ENCODE peak calls at places on chromosome 19, in seven cellular contexts. P is H1, S is K562, X is GM12878, I is endothelial cell of umbilical vein, O is HepG2, B is SK-N-SH. L is an unnamed sample.

GRCh38 chr19:372306-372890 is 27.8 kb upstream of the MIER2 start:
- DNase-seq in P (no peak), S (no peak), X (no peak), I (peak), O (no peak), B (peak), L (no peak)

GRCh38 chr19:57712222-57712621 is 3.2 kb upstream of the ZNF154 start:
- DNase-seq in P (no peak), S (peak), X (no peak), I (no peak), O (no peak), B (no peak), L (no peak)

GRCh38 chr19:51226068-51226467 is 1.2 kb downstream of the CD33 start:
- DNase-seq in P (no peak), S (no peak), X (no peak), I (no peak), O (no peak), B (no peak), L (no peak)

GRCh38 chr19:23345838-23346237 is 49.4 kb downstream of the ZNF91 start:
- DNase-seq in P (peak), S (peak), X (no peak), I (no peak), O (no peak), B (no peak), L (no peak)

GRCh38 chr19:29324717-29325116 is 111.8 kb upstream of the UQCRFS1 start:
- DNase-seq in P (no peak), S (no peak), X (no peak), I (no peak), O (no peak), B (no peak), L (no peak)

GRCh38 chr19:53394522-53394973 is 401 bp upstream of the ZNF765 start:
- DNase-seq in P (no peak), S (peak), X (peak), I (no peak), O (peak), B (peak), L (no peak)

GRCh38 chr19:14519860-14520407 is 1.7 kb upstream of the DNAJB1 start:
- DNase-seq in P (no peak), S (no peak), X (no peak), I (peak), O (peak), B (no peak), L (no peak)

GRCh38 chr19:10115392-10116084 is 4.0 kb downstream of the P2RY11 start:
- DNase-seq in P (no peak), S (no peak), X (no peak), I (no peak), O (no peak), B (peak), L (no peak)

GRCh38 chr19:30525383-30525782 is 153.2 kb downstream of the ZNF536 start:
- DNase-seq in P (no peak), S (no peak), X (no peak), I (no peak), O (no peak), B (no peak), L (no peak)

GRCh38 chr19:19147344-19147743 is 9.1 kb upstream of the TMEM161A start:
- DNase-seq in P (no peak), S (no peak), X (no peak), I (no peak), O (no peak), B (no peak), L (no peak)

GRCh38 chr19:11465605-11466004 is 15.2 kb downstream of the ELAVL3 start:
- DNase-seq in P (no peak), S (no peak), X (no peak), I (no peak), O (no peak), B (no peak), L (no peak)
- H3K27ac ChIP-seq in P (no peak), S (no peak), X (no peak), I (no peak), O (no peak), B (no peak), L (no peak)

GRCh38 chr19:54518844-54519243 is 16.2 kb downstream of the LAIR2 start:
- DNase-seq in P (no peak), S (peak), X (peak), I (peak), O (peak), B (no peak), L (no peak)

GRCh38 chr19:54517483-54517882 is 14.9 kb downstream of the LAIR2 start:
- DNase-seq in P (no peak), S (peak), X (no peak), I (peak), O (peak), B (no peak), L (peak)

DNA sequence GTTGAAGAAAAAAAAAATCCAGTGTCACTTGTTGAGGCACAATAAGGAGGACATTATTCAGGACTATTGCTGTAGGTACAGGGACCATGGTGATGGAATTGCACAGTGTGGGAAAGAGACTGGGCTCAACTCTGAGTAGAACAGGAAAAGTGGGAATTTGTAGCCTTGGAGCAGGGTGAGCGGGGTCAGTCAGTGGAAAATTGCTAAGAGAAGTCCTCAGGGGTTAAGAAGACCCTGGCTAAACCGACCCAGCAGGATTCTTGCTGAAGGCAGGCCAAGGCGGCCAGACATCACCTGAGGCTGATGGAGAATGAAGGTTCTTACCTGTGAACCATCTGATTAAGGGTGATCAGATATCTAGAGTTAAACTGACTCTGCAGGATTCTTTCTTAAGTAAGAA is 12.5 kb downstream of the LAIR2 start:
- DNase-seq in P (no peak), S (no peak), X (no peak), I (no peak), O (no peak), B (no peak), L (no peak)
- TF ChIP-seq POLR2AphosphoS5 in P (no peak), S (no peak), X (no peak), I (no peak), O (no peak), B (no peak), L (no peak)

DNA sequence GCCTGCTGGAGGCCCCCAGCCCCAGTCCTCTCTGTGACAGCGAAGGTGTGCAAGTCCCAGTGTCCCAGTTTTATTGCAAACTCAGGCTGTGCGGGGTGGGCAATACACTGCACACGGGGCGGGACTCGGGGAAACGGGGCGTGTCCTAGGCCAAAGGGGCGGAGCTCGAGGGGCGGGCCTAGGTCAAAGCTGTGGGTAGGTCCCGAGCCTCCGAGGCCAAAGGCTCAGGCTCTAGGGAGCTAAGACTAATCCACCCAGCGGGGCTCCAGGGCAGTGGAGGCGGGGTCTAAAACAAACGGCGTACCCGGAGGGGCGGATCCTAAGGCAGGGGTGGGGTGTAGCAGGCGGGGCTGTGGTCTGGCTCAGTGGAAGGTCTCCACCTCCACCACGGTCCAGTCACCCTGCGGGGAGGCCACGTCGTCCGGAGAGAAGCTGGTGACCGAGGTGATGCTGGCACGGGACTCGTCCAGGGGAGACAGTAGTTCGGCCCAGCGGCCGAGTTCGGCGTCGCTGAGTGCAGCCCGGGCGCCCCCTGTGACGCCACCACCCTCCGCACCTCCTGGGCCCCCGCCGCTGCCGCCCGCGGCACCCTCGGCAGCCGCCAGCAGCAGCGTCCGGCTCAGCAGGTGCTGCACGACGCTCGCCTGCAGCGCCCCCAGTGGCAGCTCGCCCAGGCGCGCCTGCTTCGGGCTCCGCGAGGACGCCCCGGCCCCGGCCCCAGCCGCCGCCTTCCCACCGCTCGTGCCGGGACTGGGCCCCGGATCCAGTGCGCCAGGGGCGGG is 5.3 kb downstream of the PRR36 start:
- DNase-seq in P (peak), S (peak), X (peak), I (peak), O (peak), B (peak), L (no peak)
- H3K9ac ChIP-seq in P (no peak), S (peak), X (no peak), I (no peak), O (peak), B (no peak), L (no peak)

DNA sequence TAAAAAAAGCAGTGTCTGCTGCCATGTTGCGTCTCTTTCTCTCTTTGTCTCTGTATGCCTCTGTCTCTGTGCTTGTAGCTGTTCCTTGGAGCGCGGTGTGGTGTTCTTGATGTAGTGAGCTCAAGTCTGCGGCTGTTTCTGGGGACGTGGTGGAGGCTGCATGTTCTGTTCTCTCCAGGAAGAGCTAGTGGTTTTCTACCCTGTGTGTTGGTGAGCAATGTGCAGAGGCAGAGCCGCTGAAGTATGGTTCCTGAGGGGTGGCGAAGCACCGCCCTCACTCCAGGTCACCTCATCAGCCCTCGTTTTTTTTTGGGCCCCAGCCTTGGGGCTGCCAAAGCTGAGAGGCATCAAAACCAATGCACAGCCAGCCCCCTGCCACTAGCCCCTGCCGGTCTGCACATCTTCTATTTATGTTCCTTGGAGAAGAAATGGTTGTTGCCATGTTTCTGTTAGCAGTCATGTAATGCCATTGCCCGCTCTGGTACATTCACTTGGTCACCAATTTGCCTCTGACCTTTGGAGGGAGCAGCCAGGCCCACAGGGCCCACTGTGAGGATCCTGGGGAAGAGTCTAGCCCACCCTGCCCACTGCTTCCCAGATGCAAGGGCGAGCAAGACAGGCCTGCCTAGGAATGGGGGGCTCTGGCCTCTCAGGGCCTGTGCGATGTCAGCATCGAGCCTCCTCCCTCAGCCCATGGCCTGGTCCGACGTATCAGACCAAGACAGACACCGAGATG is 7.2 kb downstream of the HNRNPL start:
- DNase-seq in P (no peak), S (no peak), X (no peak), I (no peak), O (no peak), B (no peak), L (no peak)
- H3K27ac ChIP-seq in P (no peak), S (peak), X (no peak), I (no peak), O (no peak), B (no peak), L (no peak)

GRCh38 chr19:2226051-2226839 is 9.9 kb downstream of the PLEKHJ1 start:
- DNase-seq in P (no peak), S (no peak), X (no peak), I (no peak), O (no peak), B (no peak), L (no peak)
- TF ChIP-seq POLR2AphosphoS5 in P (no peak), S (no peak), X (no peak), I (no peak), O (no peak), B (no peak), L (no peak)

GRCh38 chr19:17775991-17776803 is 18.7 kb upstream of the B3GNT3 start:
- DNase-seq in P (no peak), S (no peak), X (peak), I (no peak), O (no peak), B (no peak), L (no peak)

GRCh38 chr19:17780781-17781180 is 14.2 kb upstream of the B3GNT3 start:
- DNase-seq in P (no peak), S (no peak), X (no peak), I (no peak), O (no peak), B (no peak), L (no peak)

GRCh38 chr19:17777840-17778620 is 16.9 kb upstream of the B3GNT3 start:
- DNase-seq in P (peak), S (peak), X (no peak), I (peak), O (peak), B (peak), L (no peak)

GRCh38 chr19:17779281-17779930 is 15.5 kb upstream of the B3GNT3 start:
- DNase-seq in P (peak), S (peak), X (no peak), I (no peak), O (no peak), B (peak), L (no peak)

DNA sequence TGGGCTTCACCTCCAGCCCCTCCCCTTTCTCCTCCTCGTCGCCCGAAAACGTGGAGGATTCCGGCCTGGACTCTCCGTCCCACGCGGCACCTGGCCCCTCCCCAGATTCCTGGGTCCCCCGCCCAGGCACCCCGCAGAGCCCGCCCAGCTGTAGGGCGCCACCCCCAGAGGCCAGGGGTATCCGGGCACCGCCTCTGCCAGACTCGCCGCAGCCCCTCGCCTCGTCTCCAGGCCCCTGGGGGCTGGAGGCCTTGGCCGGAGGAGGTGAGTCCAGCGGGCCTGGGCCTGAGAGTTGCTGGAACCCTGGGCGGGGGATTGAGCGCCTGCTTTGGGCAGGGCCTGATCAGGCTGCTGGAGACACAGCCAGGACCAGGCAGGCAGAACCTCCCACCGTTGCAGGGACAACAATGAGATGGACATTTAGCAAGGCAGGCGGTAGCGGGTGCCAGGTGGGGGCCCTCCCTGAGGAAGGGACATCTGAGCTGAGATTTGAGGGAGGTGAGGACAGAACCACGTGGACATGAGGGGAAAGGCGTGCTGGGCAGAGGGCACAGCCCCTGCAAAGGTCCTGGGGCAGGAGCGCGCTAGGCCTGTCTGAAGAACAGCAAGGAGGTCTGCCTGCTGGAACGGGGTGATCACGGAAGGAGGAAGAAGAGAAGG is 16.2 kb upstream of the B3GNT3 start:
- DNase-seq in P (no peak), S (peak), X (no peak), I (no peak), O (no peak), B (no peak), L (no peak)
- H3K9ac ChIP-seq in P (no peak), S (peak), X (no peak), I (no peak), O (no peak), B (no peak), L (no peak)

DNA sequence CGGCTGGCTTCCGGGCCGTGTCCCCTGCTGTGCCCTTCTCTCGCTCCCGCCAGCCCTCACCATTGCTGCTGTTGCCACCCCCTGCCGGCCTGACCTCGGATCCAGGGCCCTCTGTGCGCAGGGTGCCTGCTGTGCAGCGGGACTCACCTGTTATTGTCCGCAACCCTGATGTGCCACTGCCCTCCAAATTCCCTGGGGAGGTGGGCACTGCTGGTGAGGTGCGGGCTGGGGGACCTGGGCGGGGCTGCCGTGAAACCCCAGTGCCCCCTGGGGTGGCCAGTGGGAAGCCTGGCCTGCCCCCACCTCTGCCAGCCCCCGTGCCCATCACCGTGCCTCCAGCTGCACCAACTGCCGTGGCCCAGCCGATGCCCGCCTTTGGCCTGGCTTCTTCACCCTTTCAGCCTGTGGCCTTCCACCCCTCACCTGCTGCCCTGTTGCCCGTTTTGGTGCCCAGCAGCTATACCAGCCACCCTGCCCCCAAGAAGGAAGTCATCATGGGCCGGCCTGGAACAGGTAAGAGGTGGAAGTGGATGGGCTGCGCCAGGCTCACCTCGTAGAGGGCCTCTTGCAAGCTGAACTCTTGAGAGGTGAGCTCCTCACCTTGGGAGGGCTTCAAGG is 5.1 kb downstream of the CIC start:
- DNase-seq in P (no peak), S (no peak), X (no peak), I (no peak), O (no peak), B (no peak), L (no peak)
- H3K27ac ChIP-seq in P (no peak), S (no peak), X (no peak), I (no peak), O (no peak), B (no peak), L (peak)

DNA sequence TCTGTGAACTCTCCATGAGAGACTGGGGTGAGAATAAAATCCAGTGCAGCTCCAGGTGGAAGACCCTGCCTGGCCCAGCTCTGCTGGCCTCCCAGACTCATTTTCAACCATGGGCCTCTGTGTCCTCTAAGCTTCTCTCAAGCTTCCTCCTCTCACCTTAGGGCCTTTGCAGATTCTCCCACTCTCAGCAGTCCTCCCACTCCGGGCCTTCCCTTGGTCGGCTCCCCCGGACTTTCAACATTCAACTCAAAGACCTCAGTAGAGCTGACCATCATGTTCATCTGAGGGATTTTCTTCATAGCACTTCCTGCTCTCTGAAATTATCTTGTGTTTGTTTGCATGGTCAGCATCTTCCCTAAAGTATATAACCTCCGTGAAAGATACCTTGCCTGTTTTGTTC is 370.5 kb upstream of the ZNF507 start:
- DNase-seq in P (no peak), S (no peak), X (no peak), I (no peak), O (no peak), B (no peak), L (no peak)
- TF ChIP-seq POLR2AphosphoS5 in P (no peak), S (no peak), X (no peak), I (no peak), O (no peak), B (no peak), L (no peak)

DNA sequence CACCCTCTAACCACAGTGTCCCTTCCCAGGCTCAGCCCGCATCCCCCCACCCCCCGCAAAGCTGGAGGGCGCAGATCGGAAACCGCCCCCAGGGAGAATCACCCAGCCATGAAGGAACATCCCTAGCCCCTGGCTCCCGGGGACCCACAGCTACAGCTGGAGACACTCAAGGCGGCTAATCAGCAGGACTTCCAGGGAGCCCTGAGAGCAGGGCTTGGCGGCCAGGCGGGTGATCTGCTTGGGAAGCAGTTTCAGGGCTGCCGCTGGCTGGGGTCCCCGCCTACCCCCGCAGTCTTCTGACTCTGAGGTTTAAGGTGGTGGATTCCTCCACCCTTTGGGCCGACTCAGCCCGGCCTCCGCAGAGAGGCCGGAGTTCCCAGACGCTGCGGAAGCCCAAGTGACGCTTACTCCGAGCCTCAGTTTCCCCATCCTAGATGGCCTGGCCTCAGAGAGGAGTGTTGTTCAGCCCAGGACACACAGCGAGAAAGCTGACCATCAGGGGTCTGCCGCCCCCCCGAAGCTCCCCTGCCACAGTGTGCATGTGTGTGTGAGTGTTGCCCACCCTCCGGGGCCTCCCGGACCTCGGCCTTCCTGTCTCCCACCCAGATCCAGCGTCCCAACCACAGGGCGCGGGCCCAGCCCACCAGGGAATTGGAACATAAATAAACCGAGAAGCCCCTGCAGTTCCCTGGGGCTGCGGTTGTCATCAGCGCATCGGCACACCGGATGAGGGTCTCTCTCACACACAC is 9.8 kb downstream of the FUT6 start:
- DNase-seq in P (no peak), S (no peak), X (no peak), I (no peak), O (no peak), B (no peak), L (no peak)
- H3K9ac ChIP-seq in P (no peak), S (peak), X (no peak), I (no peak), O (peak), B (no peak), L (no peak)

DNA sequence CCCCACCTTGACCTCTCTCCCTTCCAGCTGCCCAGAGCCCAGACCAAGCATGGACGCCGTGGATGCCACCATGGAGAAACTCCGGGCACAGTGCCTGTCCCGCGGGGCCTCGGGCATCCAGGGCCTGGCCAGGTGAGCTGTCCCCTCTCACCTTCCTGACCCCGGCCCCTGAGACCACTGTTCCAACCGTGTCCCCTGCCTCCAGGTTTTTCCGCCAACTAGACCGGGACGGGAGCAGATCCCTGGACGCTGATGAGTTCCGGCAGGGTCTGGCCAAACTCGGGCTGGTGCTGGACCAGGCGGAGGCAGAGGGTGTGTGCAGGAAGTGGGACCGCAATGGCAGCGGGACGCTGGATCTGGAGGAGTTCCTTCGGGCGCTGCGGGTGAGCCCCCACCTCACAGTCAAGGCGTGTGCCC is 312 bp downstream of the CAPS start:
- DNase-seq in P (no peak), S (no peak), X (no peak), I (no peak), O (no peak), B (no peak), L (no peak)
- H3K27ac ChIP-seq in P (no peak), S (no peak), X (no peak), I (no peak), O (peak), B (peak), L (no peak)

L was measured in SK-N-MC.